ENCODE peak calls at places on chromosomes 4 and X, in six cellular contexts. One of them, this sample, is unnamed.
A peak's percentile ranks its signal among the peaks of the same experiment; 100 is the strongest.

GRCh38 chrX:1462110-1462509 is 9.4 kb upstream of the ASMTL start:
- DNase-seq in GM12865: no peak
- DNase-seq in activated T-cell treated with anti-CD3 and anti-CD28 coated beads, Interleukin-2, amount 50 U/mL, for 48 hours: no peak
- DNase-seq in M059J: no peak
- DNase-seq in Calu3: no peak
- DNase-seq in GM03348: no peak
- DNase-seq in this sample: no peak

GRCh38 chr4:112752061-112752460 is 115.1 kb downstream of the LARP7 start:
- DNase-seq in Calu3: no peak
- DNase-seq in GM12865: no peak
- DNase-seq in M059J: no peak
- DNase-seq in activated T-cell treated with anti-CD3 and anti-CD28 coated beads, Interleukin-2, amount 50 U/mL, for 48 hours: no peak
- DNase-seq in GM03348: no peak
- DNase-seq in this sample: no peak

GRCh38 chrX:110665223-110665622 is 130.4 kb downstream of the CHRDL1 start:
- DNase-seq in GM03348: no peak
- DNase-seq in M059J: no peak
- DNase-seq in activated T-cell treated with anti-CD3 and anti-CD28 coated beads, Interleukin-2, amount 50 U/mL, for 48 hours: no peak
- DNase-seq in Calu3: no peak
- DNase-seq in GM12865: no peak
- DNase-seq in this sample: no peak

GRCh38 chr4:32140636-32141035 is 1420.5 kb downstream of the PCDH7 start:
- DNase-seq in M059J: peak; percentile 95
- DNase-seq in activated T-cell treated with anti-CD3 and anti-CD28 coated beads, Interleukin-2, amount 50 U/mL, for 48 hours: no peak
- DNase-seq in GM03348: no peak
- DNase-seq in Calu3: no peak
- DNase-seq in GM12865: peak; percentile 35
- DNase-seq in this sample: peak; percentile 94

GRCh38 chr4:48475770-48476169 is 7.4 kb upstream of the SLC10A4 start:
- DNase-seq in GM03348: no peak
- DNase-seq in activated T-cell treated with anti-CD3 and anti-CD28 coated beads, Interleukin-2, amount 50 U/mL, for 48 hours: no peak
- DNase-seq in M059J: no peak
- DNase-seq in Calu3: no peak
- DNase-seq in GM12865: no peak
- DNase-seq in this sample: no peak

GRCh38 chr4:87073187-87073569 is 138.4 kb downstream of the AFF1 start:
- DNase-seq in Calu3: no peak
- DNase-seq in GM12865: peak; percentile 56
- DNase-seq in activated T-cell treated with anti-CD3 and anti-CD28 coated beads, Interleukin-2, amount 50 U/mL, for 48 hours: no peak
- DNase-seq in M059J: no peak
- DNase-seq in GM03348: no peak
- DNase-seq in this sample: no peak

GRCh38 chrX:3592184-3592583 is 121.3 kb downstream of the PRKX start:
- DNase-seq in activated T-cell treated with anti-CD3 and anti-CD28 coated beads, Interleukin-2, amount 50 U/mL, for 48 hours: no peak
- DNase-seq in GM12865: no peak
- DNase-seq in Calu3: no peak
- DNase-seq in GM03348: no peak
- DNase-seq in M059J: no peak
- DNase-seq in this sample: no peak

GRCh38 chr4:89509708-89510269 is 202.2 kb upstream of the GPRIN3 start:
- DNase-seq in activated T-cell treated with anti-CD3 and anti-CD28 coated beads, Interleukin-2, amount 50 U/mL, for 48 hours: peak; percentile 23
- DNase-seq in M059J: peak; percentile 9
- DNase-seq in Calu3: no peak
- DNase-seq in GM03348: peak; percentile 70
- DNase-seq in GM12865: peak; percentile 78
- DNase-seq in this sample: peak; percentile 2

GRCh38 chr4:7608043-7608442 is 173.3 kb upstream of the PSAPL1 start:
- DNase-seq in activated T-cell treated with anti-CD3 and anti-CD28 coated beads, Interleukin-2, amount 50 U/mL, for 48 hours: no peak
- DNase-seq in GM12865: no peak
- DNase-seq in Calu3: no peak
- DNase-seq in M059J: no peak
- DNase-seq in GM03348: no peak
- DNase-seq in this sample: no peak

GRCh38 chr4:81095411-81095810 is 64.9 kb downstream of the BMP3 start:
- DNase-seq in activated T-cell treated with anti-CD3 and anti-CD28 coated beads, Interleukin-2, amount 50 U/mL, for 48 hours: no peak
- DNase-seq in Calu3: no peak
- DNase-seq in M059J: no peak
- DNase-seq in GM12865: no peak
- DNase-seq in GM03348: no peak
- DNase-seq in this sample: no peak

GRCh38 chr4:186096681-186097080 is 7.8 kb upstream of the FAM149A start:
- DNase-seq in GM03348: no peak
- DNase-seq in M059J: no peak
- DNase-seq in Calu3: no peak
- DNase-seq in GM12865: no peak
- DNase-seq in activated T-cell treated with anti-CD3 and anti-CD28 coated beads, Interleukin-2, amount 50 U/mL, for 48 hours: no peak
- DNase-seq in this sample: no peak

GRCh38 chr4:98996056-98996941 is 778 bp downstream of the METAP1 start:
- DNase-seq in M059J: peak; percentile 33
- DNase-seq in activated T-cell treated with anti-CD3 and anti-CD28 coated beads, Interleukin-2, amount 50 U/mL, for 48 hours: peak; percentile 33
- DNase-seq in Calu3: peak; percentile 11
- DNase-seq in GM12865: peak; percentile 46
- DNase-seq in GM03348: peak; percentile 36
- DNase-seq in this sample: peak; percentile 42

GRCh38 chrX:13092455-13092941 is 48.1 kb upstream of the FAM9C start:
- DNase-seq in Calu3: peak; percentile 48
- DNase-seq in activated T-cell treated with anti-CD3 and anti-CD28 coated beads, Interleukin-2, amount 50 U/mL, for 48 hours: peak; percentile 71
- DNase-seq in M059J: no peak
- DNase-seq in GM03348: no peak
- DNase-seq in GM12865: peak; percentile 92
- DNase-seq in this sample: no peak

GRCh38 chr4:87758278-87758677 is 41.1 kb upstream of the IBSP start:
- DNase-seq in Calu3: no peak
- DNase-seq in M059J: no peak
- DNase-seq in GM03348: no peak
- DNase-seq in GM12865: no peak
- DNase-seq in activated T-cell treated with anti-CD3 and anti-CD28 coated beads, Interleukin-2, amount 50 U/mL, for 48 hours: no peak
- DNase-seq in this sample: no peak

GRCh38 chrX:52852110-52852872 is 15.6 kb downstream of the XAGE3 start:
- DNase-seq in GM03348: peak; percentile 15
- DNase-seq in GM12865: no peak
- DNase-seq in Calu3: no peak
- DNase-seq in M059J: peak; percentile 32
- DNase-seq in activated T-cell treated with anti-CD3 and anti-CD28 coated beads, Interleukin-2, amount 50 U/mL, for 48 hours: no peak
- DNase-seq in this sample: peak; percentile 14

This sample was measured in HT1080.